ENCODE peak calls at places on chromosomes 12 and 14, in six cellular contexts. E, N, D, I, K and J are unnamed samples.

GRCh38 chr12:103884316-103884715 is 43.3 kb upstream of the NT5DC3 start:
- DNase-seq in E (no peak), N (no peak), D (peak; percentile 24), I (no peak), K (peak; percentile 51), J (no peak)

GRCh38 chr12:30417697-30418231 is 277.9 kb downstream of the IPO8 start:
- DNase-seq in E (no peak), N (no peak), D (no peak), I (peak; percentile 44), K (no peak), J (peak; percentile 96)

GRCh38 chr12:111078731-111079130 is 158.4 kb upstream of the MYL2 start:
- DNase-seq in E (no peak), N (no peak), D (no peak), I (no peak), K (no peak), J (no peak)

GRCh38 chr12:96404683-96405082 is 4.4 kb upstream of the CDK17 start:
- DNase-seq in E (no peak), N (no peak), D (no peak), I (no peak), K (no peak), J (no peak)

GRCh38 chr12:125092872-125093680 is 27.8 kb downstream of the AACS start:
- DNase-seq in E (peak; percentile 92), N (no peak), D (peak; percentile 46), I (no peak), K (no peak), J (no peak)

GRCh38 chr14:104879201-104879982 is 14.3 kb downstream of the CEP170B start:
- DNase-seq in E (no peak), N (no peak), D (no peak), I (no peak), K (no peak), J (no peak)

GRCh38 chr12:1848146-1848545 is 27.8 kb downstream of the LRTM2 start:
- DNase-seq in E (no peak), N (no peak), D (no peak), I (no peak), K (no peak), J (no peak)

GRCh38 chr12:51887476-51888315 is at the start of gene ANKRD33:
- DNase-seq in E (no peak), N (no peak), D (peak; percentile 73), I (no peak), K (peak; percentile 44), J (no peak)

GRCh38 chr12:102769323-102769916 is 147.6 kb downstream of the PAH start:
- DNase-seq in E (peak; percentile 34), N (peak; percentile 40), D (peak; percentile 53), I (peak; percentile 26), K (peak; percentile 25), J (peak; percentile 13)

GRCh38 chr12:54700301-54700700 is 52.1 kb upstream of the DCD start:
- DNase-seq in E (no peak), N (no peak), D (no peak), I (no peak), K (no peak), J (no peak)

GRCh38 chr14:69014829-69015259 is 35.7 kb upstream of the ACTN1 start:
- DNase-seq in E (no peak), N (no peak), D (no peak), I (no peak), K (no peak), J (no peak)

GRCh38 chr12:39102474-39103209 is 197.3 kb upstream of the CPNE8 start:
- DNase-seq in E (no peak), N (no peak), D (no peak), I (no peak), K (no peak), J (no peak)

GRCh38 chr14:91418387-91419043 is 895 bp upstream of the CCDC88C start:
- DNase-seq in E (peak; percentile 38), N (no peak), D (peak; percentile 41), I (peak; percentile 42), K (peak; percentile 78), J (peak; percentile 56)

GRCh38 chr12:110330544-110330943 is 49.5 kb downstream of the ATP2A2 start:
- DNase-seq in E (no peak), N (no peak), D (no peak), I (no peak), K (no peak), J (no peak)

GRCh38 chr14:56554301-56554700 is 25.3 kb upstream of the TMEM260 start:
- DNase-seq in E (no peak), N (no peak), D (no peak), I (no peak), K (no peak), J (no peak)

GRCh38 chr12:55685671-55686070 is 22.0 kb downstream of the ITGA7 start:
- DNase-seq in E (no peak), N (no peak), D (no peak), I (no peak), K (no peak), J (no peak)

GRCh38 chr12:132761032-132761910 is at the start of gene ANKLE2:
- DNase-seq in E (peak; percentile 23), N (no peak), D (peak; percentile 79), I (no peak), K (peak; percentile 91), J (no peak)

GRCh38 chr14:62077676-62078261 is 315.5 kb downstream of the SNAPC1 start:
- DNase-seq in E (no peak), N (peak; percentile 41), D (no peak), I (no peak), K (no peak), J (no peak)

GRCh38 chr12:21823581-21823980 is 49.1 kb upstream of the KCNJ8 start:
- DNase-seq in E (no peak), N (no peak), D (no peak), I (no peak), K (no peak), J (no peak)

GRCh38 chr14:51219473-51220448 is 20.3 kb upstream of the TMX1 start:
- DNase-seq in E (peak; percentile 7), N (no peak), D (peak; percentile 7), I (no peak), K (no peak), J (no peak)

GRCh38 chr12:43740511-43741100 is 18.0 kb downstream of the PUS7L start:
- DNase-seq in E (no peak), N (no peak), D (no peak), I (no peak), K (no peak), J (no peak)

GRCh38 chr12:7134371-7135166 is 4.4 kb downstream of the CLSTN3 start:
- DNase-seq in E (no peak), N (no peak), D (no peak), I (no peak), K (no peak), J (no peak)

GRCh38 chr14:71266994-71267636 is 359.9 kb downstream of the PCNX1 start:
- DNase-seq in E (no peak), N (peak; percentile 63), D (no peak), I (no peak), K (no peak), J (no peak)

GRCh38 chr12:42490261-42490842 is 99.2 kb downstream of the PRICKLE1 start:
- DNase-seq in E (no peak), N (no peak), D (no peak), I (no peak), K (no peak), J (no peak)

GRCh38 chr12:101697930-101698781 is 716 bp downstream of the CHPT1 start:
- DNase-seq in E (peak; percentile 22), N (no peak), D (peak; percentile 49), I (no peak), K (no peak), J (no peak)

GRCh38 chr14:21068521-21069387 is 1.4 kb upstream of the ARHGEF40 start:
- DNase-seq in E (peak; percentile 84), N (no peak), D (peak; percentile 68), I (peak; percentile 36), K (peak; percentile 67), J (no peak)

GRCh38 chr12:29320295-29321090 is 60.5 kb downstream of the ERGIC2 start:
- DNase-seq in E (peak; percentile 2), N (no peak), D (no peak), I (no peak), K (no peak), J (peak; percentile 15)

GRCh38 chr12:72296389-72296788 is 24.2 kb downstream of the TRHDE start:
- DNase-seq in E (no peak), N (no peak), D (no peak), I (peak; percentile 92), K (no peak), J (no peak)

GRCh38 chr12:14825256-14825655 is 11.3 kb upstream of the SMCO3 start:
- DNase-seq in E (no peak), N (no peak), D (no peak), I (no peak), K (no peak), J (no peak)
- TF ChIP-seq SIN3A in E (no peak), N (no peak), D (no peak), I (no peak), K (no peak), J (no peak)

GRCh38 chr12:105485321-105485910 is 154.9 kb downstream of the C12orf75 start:
- DNase-seq in E (no peak), N (no peak), D (no peak), I (no peak), K (no peak), J (no peak)
- H3K27ac ChIP-seq in E (no peak overlapping the region), N (no peak overlapping the region), D (no peak overlapping the region), I (no peak overlapping the region), K (no peak overlapping the region), J (no peak overlapping the region)

GRCh38 chr12:26465419-26466097 is 270.2 kb downstream of the SSPN start:
- DNase-seq in E (no peak), N (no peak), D (peak; percentile 5), I (no peak), K (no peak), J (no peak)
- TF ChIP-seq REST in E (no peak), N (no peak), D (no peak), I (no peak), K (no peak), J (no peak)

DNA sequence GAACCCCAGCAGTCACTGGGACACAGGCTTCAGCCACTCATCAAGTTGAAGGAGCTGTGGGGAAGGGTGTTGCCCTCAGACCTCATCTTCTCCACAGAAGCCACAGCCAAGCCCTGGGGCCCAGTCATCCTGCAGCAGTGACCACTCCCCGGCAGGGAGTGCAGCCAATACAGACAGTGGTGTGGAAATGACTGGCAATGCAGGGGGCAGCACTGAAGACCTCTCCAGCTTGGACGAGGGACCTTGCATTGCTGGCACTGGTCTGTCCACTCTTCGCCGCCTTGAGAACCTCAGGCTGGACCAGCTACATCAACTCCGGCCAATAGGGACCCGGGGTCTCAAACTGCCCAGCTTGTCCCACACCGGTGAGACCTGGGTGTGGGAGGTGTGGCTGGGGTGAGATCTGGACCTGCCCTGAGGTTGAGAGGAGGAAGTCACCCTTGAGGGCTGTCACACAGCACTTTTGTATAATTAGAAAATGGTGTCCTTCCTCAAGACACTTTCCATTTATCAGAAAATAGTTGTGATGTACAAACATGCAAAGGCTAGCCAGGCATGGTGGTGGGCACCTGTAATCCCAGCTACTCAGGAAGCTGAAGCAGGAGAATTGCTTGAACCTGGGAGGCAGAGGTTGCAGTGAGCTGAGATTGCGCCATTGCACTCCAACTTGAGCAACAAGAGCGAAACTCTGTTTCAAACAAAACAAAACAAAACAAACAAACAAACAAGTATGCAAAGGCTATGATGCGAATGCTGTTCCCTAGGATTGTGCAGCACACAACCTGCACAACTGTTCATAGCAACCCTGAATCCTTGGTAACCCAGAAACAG is 10.0 kb downstream of the GLI1 start:
- DNase-seq in E (no peak), N (no peak), D (no peak), I (no peak), K (no peak), J (no peak)
- TF ChIP-seq SIN3A in E (no peak), N (no peak), D (no peak), I (no peak), K (no peak), J (no peak)